ENCODE peak calls at places on chromosomes 13 and 19, in nine cellular contexts. R is nephron progenitor cell; H is cardiac fibroblast; D is NCI-H1092; E is GM12865; O is NCI-H2081; I is aorta; W is activated naive CD4-positive, alpha-beta T cell; K is NCI-H2029. V is an unnamed sample.

GRCh38 chr13:31236211-31236786 is 36.5 kb downstream of the B3GLCT start:
- DNase-seq in W (no peak), D (no peak), I (no peak), E (peak; percentile 35), O (peak; percentile 36), K (no peak), R (no peak), H (peak; percentile 73), V (peak; percentile 63)

GRCh38 chr19:17035842-17036424 is 9.3 kb upstream of the CPAMD8 start:
- DNase-seq in H (no peak), W (no peak), O (no peak), D (no peak), R (no peak), I (peak; percentile 83), K (no peak), E (no peak), V (peak; percentile 87)

GRCh38 chr13:94362411-94362909 is 117.0 kb downstream of the DCT start:
- DNase-seq in O (peak; percentile 72), I (peak; percentile 55), K (peak; percentile 30), R (peak; percentile 63), W (peak; percentile 1), E (peak; percentile 79), H (peak; percentile 92), D (peak; percentile 69), V (peak; percentile 83)

GRCh38 chr19:45589768-45590167 is 5.2 kb upstream of the OPA3 start:
- DNase-seq in W (no peak), D (no peak), H (no peak), I (no peak), R (no peak), K (no peak), E (no peak), O (no peak), V (no peak)

GRCh38 chr13:82713681-82714405 is 1168.4 kb downstream of the SLITRK1 start:
- DNase-seq in H (peak; percentile 5), K (no peak), I (no peak), W (no peak), R (no peak), E (no peak), D (no peak), O (no peak), V (no peak)

GRCh38 chr13:30872685-30873443 is 33.2 kb upstream of the MEDAG start:
- DNase-seq in D (no peak), O (no peak), E (no peak), K (no peak), W (no peak), H (peak; percentile 93), R (no peak), I (peak; percentile 87), V (peak; percentile 61)

GRCh38 chr13:35743165-35743564 is 266.7 kb upstream of the MAB21L1 start:
- DNase-seq in H (no peak), E (no peak), O (no peak), I (no peak), D (no peak), R (no peak), K (no peak), W (no peak), V (no peak)

GRCh38 chr13:45607931-45608330 is 7.6 kb downstream of the ERICH6B start:
- DNase-seq in R (no peak), K (no peak), D (no peak), I (no peak), O (no peak), E (no peak), W (no peak), H (peak; percentile 6), V (no peak)

GRCh38 chr19:32627714-32628253 is 46.8 kb downstream of the PDCD5 start:
- DNase-seq in D (no peak), H (no peak), K (no peak), O (no peak), R (no peak), I (no peak), W (no peak), E (no peak), V (no peak)

GRCh38 chr19:2488942-2489731 is 13.2 kb downstream of the GADD45B start:
- DNase-seq in E (peak; percentile 58), H (peak; percentile 74), D (no peak), R (peak; percentile 70), O (peak; percentile 30), K (peak; percentile 37), I (peak; percentile 86), W (no peak), V (peak; percentile 64)

GRCh38 chr13:101785858-101786257 is 333.4 kb downstream of the ITGBL1 start:
- DNase-seq in O (peak; percentile 76), W (no peak), R (peak; percentile 14), I (no peak), D (peak; percentile 79), K (no peak), E (peak; percentile 27), H (peak; percentile 0), V (peak; percentile 36)

GRCh38 chr19:44706506-44707236 is 7.7 kb downstream of the CEACAM16 start:
- DNase-seq in E (no peak), I (no peak), K (no peak), R (no peak), O (no peak), H (no peak), D (no peak), W (no peak), V (no peak)

GRCh38 chr13:94860981-94861407 is 148.6 kb upstream of the SOX21 start:
- DNase-seq in I (no peak), D (no peak), K (no peak), R (no peak), O (no peak), W (no peak), E (no peak), H (peak; percentile 22), V (peak; percentile 7)

GRCh38 chr13:89163081-89163480 is 1491.9 kb downstream of the SLITRK5 start:
- DNase-seq in H (no peak), W (no peak), I (no peak), D (no peak), E (no peak), K (no peak), O (no peak), R (no peak), V (no peak)

GRCh38 chr13:100298691-100299090 is 209.8 kb downstream of the PCCA start:
- DNase-seq in I (no peak), H (peak; percentile 20), O (no peak), K (no peak), W (no peak), D (no peak), R (no peak), E (no peak), V (no peak)

GRCh38 chr19:55406869-55407624 is 541 bp downstream of the UBE2S start:
- DNase-seq in O (no peak), K (no peak), D (no peak), R (no peak), E (peak; percentile 53), H (peak; percentile 50), I (peak; percentile 60), W (peak; percentile 50), V (peak; percentile 45)